ENCODE peak calls at places on chromosomes 13 and 19, in eight cellular contexts. O is IMR-90, V is fibroblast of lung, B is endodermal cell, X is mesenchymal stem cell, G is PC-3, T is lower lobe of right lung, Q is GM23248. A is an unnamed sample. For H3K4me1, the result is how much of the 10 kb centered on the place peaks cover.

GRCh38 chr13:75479102-75479501 is 2.9 kb downstream of the TBC1D4 start:
- DNase-seq in O (no peak), V (no peak), B (no peak), X (no peak), G (peak), T (no peak), Q (no peak), A (no peak)

GRCh38 chr19:40803857-40804782 is 5.1 kb downstream of the EGLN2 start:
- DNase-seq in O (no peak), V (no peak), B (peak), X (no peak), G (peak), T (peak), Q (no peak), A (no peak)

GRCh38 chr19:44141191-44142013 is at the start of gene ZNF234:
- DNase-seq in O (peak), V (peak), B (peak), X (peak), G (peak), T (peak), Q (peak), A (peak)

GRCh38 chr13:76980075-76980718 is 11.7 kb upstream of the CLN5 start:
- DNase-seq in O (peak), V (peak), B (peak), X (peak), G (peak), T (peak), Q (peak), A (peak)

GRCh38 chr13:72121466-72121865 is 254.5 kb upstream of the DACH1 start:
- DNase-seq in O (no peak), V (no peak), B (no peak), X (no peak), G (no peak), T (no peak), Q (no peak), A (no peak)

GRCh38 chr13:106566682-106567420 is 1.1 kb downstream of the ARGLU1 start:
- DNase-seq in O (peak), V (peak), B (peak), X (peak), G (peak), T (peak), Q (peak), A (peak)

GRCh38 chr19:28465317-28466086 is 747.4 kb downstream of the UQCRFS1 start:
- DNase-seq in O (no peak), V (no peak), B (no peak), X (no peak), G (no peak), T (no peak), Q (peak), A (no peak)

GRCh38 chr19:33998302-33998701 is 174.0 kb upstream of the LSM14A start:
- DNase-seq in O (no peak), V (no peak), B (no peak), X (no peak), G (peak), T (no peak), Q (no peak), A (no peak)

GRCh38 chr19:4386038-4386782 is 14.1 kb downstream of the SH3GL1 start:
- DNase-seq in O (peak), V (no peak), B (no peak), X (no peak), G (no peak), T (no peak), Q (peak), A (no peak)

GRCh38 chr19:15871570-15871969 is 26.3 kb downstream of the CYP4F2 start:
- DNase-seq in O (no peak), V (no peak), B (no peak), X (no peak), G (no peak), T (peak), Q (no peak), A (no peak)

GRCh38 chr19:10836478-10837325 is 690 bp upstream of the TMED1 start:
- DNase-seq in O (no peak), V (peak), B (no peak), X (no peak), G (no peak), T (peak), Q (peak), A (peak)

GRCh38 chr13:43688230-43688907 is 98.4 kb downstream of the ENOX1 start:
- DNase-seq in O (no peak), V (no peak), B (no peak), X (no peak), G (no peak), T (no peak), Q (no peak), A (no peak)

GRCh38 chr19:50534478-50534877 is 20.8 kb upstream of the ASPDH start:
- DNase-seq in O (no peak), V (no peak), B (no peak), X (no peak), G (no peak), T (no peak), Q (no peak), A (no peak)

GRCh38 chr13:42110410-42111155 is 62.1 kb downstream of the DGKH start:
- DNase-seq in O (peak), V (peak), B (no peak), X (peak), G (peak), T (no peak), Q (peak), A (peak)

DNA sequence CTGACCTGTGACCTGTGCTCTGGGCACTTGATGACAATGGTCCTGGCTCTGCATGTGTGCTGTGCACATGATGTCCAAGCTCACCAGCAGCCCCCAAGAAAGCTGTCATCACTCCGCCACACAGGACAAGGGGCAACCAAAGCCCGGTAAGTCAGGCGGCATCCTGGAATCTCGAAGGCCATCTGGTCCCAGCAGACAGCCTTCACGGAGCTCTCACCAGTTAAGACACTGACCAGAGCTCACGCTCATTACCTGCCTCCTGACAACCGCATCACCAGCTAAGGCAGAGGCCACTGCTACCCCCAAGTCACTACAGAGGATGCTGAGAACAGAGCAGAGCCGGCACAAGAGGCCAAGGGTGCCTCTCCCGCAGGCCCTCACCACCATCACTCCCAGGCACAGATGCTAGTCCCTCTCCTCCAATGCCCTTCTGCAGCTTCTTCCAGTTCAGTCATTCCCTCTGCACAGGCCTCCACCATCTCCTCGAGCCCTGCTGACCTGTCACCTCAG is 10.6 kb downstream of the PPP6R1 start:
- DNase-seq in O (no peak), V (no peak), B (no peak), X (no peak), G (no peak), T (no peak), Q (no peak), A (no peak)
- H3K4me1 ChIP-seq in O (under half), V (under half), B (under half), X (under half), G (under half), T (half or more), Q (under half), A (under half)

GRCh38 chr19:13844130-13844631 is 32.8 kb upstream of the NANOS3 start:
- DNase-seq in O (no peak), V (no peak), B (no peak), X (no peak), G (no peak), T (no peak), Q (peak), A (peak)
- H3K4me1 ChIP-seq in O (under half), V (under half), B (under half), X (under half), G (half or more), T (half or more), Q (under half), A (under half)

GRCh38 chr13:40238761-40239160 is 427.7 kb downstream of the FOXO1 start:
- DNase-seq in O (no peak), V (no peak), B (no peak), X (no peak), G (no peak), T (no peak), Q (no peak), A (no peak)

GRCh38 chr13:40236566-40237168 is 429.8 kb downstream of the FOXO1 start:
- DNase-seq in O (no peak), V (peak), B (no peak), X (no peak), G (no peak), T (no peak), Q (peak), A (no peak)

GRCh38 chr13:40232321-40232720 is 434.1 kb downstream of the FOXO1 start:
- DNase-seq in O (no peak), V (no peak), B (peak), X (no peak), G (no peak), T (no peak), Q (no peak), A (peak)

GRCh38 chr13:40233731-40234195 is 432.7 kb downstream of the FOXO1 start:
- DNase-seq in O (no peak), V (no peak), B (no peak), X (no peak), G (no peak), T (no peak), Q (no peak), A (peak)

GRCh38 chr13:40235160-40235796 is 431.2 kb downstream of the FOXO1 start:
- DNase-seq in O (no peak), V (peak), B (no peak), X (no peak), G (peak), T (no peak), Q (peak), A (peak)
- H3K4me1 ChIP-seq in O (under half), V (under half), B (under half), X (under half), G (under half), T (under half), Q (under half), A (under half)

GRCh38 chr19:41879670-41880328 is 2.7 kb downstream of the CD79A start:
- DNase-seq in O (no peak), V (no peak), B (no peak), X (no peak), G (no peak), T (no peak), Q (no peak), A (no peak)

GRCh38 chr19:41880329-41880708 is 2.7 kb upstream of the ARHGEF1 start:
- DNase-seq in O (no peak), V (no peak), B (no peak), X (no peak), G (no peak), T (no peak), Q (no peak), A (no peak)

GRCh38 chr19:41883463-41883820 is 458 bp downstream of the ARHGEF1 start:
- DNase-seq in O (no peak), V (no peak), B (no peak), X (no peak), G (no peak), T (no peak), Q (peak), A (no peak)

GRCh38 chr19:41883821-41884733 is 1.1 kb downstream of the ARHGEF1 start:
- DNase-seq in O (peak), V (peak), B (peak), X (peak), G (peak), T (peak), Q (peak), A (peak)

DNA sequence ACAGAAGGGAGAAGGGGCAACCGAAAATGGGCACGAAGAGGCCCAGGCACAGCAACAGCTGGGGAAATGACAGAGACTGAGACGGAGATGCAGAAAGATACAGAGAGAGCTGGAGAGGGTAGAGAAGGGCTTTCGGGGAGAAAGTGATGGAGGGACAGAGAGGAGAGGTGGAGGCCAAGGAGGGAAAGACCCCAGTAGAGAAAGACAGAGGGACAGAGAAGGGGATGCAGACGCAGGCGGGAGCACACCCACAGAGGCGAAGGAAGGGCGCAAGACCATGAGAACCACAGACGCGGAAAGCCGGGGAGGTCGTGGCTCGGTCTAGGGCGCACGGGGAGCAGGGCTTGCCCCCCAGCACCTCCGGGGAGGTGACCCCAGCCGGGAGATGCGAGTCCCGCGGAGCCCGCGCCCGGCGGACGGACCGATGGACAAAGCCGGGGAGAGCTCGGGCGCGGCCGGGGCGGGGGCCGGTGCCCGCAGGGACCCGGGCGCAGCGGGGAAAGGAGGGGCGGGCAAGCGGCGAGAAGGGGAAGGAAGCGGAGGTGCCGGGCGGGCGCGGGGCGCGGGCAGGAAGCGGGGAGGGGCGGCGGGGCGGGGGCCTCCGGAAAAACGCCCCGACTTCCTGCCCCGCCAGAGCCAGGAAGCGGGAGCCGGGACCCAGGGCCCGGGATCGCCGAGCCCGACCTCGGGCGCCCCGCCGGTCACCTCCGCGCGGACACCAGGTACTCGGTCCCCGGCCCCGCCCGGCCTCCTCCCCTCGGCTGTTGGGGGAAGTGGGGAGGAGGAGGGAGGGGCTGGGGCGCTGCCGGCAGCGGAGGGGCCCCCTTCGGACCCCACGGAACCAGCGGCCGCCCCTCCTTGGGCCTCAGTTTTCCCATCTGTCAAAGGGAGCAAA is at the start of gene ARHGEF1:
- DNase-seq in O (no peak), V (peak), B (peak), X (peak), G (peak), T (peak), Q (peak), A (peak)
- H3K4me1 ChIP-seq in O (under half), V (under half), B (under half), X (under half), G (under half), T (under half), Q (under half), A (under half)

GRCh38 chr19:45641274-45642105 is 2.3 kb upstream of the EML2 start:
- DNase-seq in O (peak), V (peak), B (peak), X (peak), G (peak), T (peak), Q (peak), A (peak)
- H3K4me1 ChIP-seq in O (under half), V (under half), B (under half), X (under half), G (under half), T (half or more), Q (under half), A (under half)

A was measured in SJCRH30.